ENCODE peak calls at places on chromosomes 12 and 14, in nine cellular contexts. A is heart left ventricle, X is suprapubic skin, I is esophagus muscularis mucosa, Z is Peyer's patch, Y is gastrocnemius medialis, M is NB4, D is sigmoid colon, B is A549. R is an unnamed sample.

GRCh38 chr12:12562016-12562483 is 613 bp downstream of the DUSP16 start:
- DNase-seq in A (peak; percentile 46), X (no peak), I (no peak), Z (no peak), Y (peak; percentile 4), M (peak; percentile 50), D (peak; percentile 67), B (peak; percentile 33), R (no peak)

GRCh38 chr12:85147331-85147730 is 111.2 kb downstream of the LRRIQ1 start:
- DNase-seq in A (no peak), X (no peak), I (no peak), Z (no peak), Y (no peak), M (no peak), D (no peak), B (no peak), R (no peak)

GRCh38 chr14:89616425-89617141 is 199.6 kb upstream of the FOXN3 start:
- DNase-seq in A (no peak), X (no peak), I (no peak), Z (peak; percentile 41), Y (no peak), M (no peak), D (no peak), B (no peak), R (no peak)

GRCh38 chr14:69287096-69287991 is 27.4 kb downstream of the GALNT16 start:
- DNase-seq in A (no peak), X (peak; percentile 34), I (no peak), Z (no peak), Y (no peak), M (no peak), D (no peak), B (peak; percentile 35), R (peak; percentile 62)

GRCh38 chr12:31588976-31589375 is 2.0 kb downstream of the DENND5B start:
- DNase-seq in A (no peak), X (no peak), I (no peak), Z (no peak), Y (no peak), M (no peak), D (no peak), B (no peak), R (no peak)

GRCh38 chr12:131388164-131388795 is 322.6 kb upstream of the SFSWAP start:
- DNase-seq in A (no peak), X (no peak), I (no peak), Z (no peak), Y (no peak), M (no peak), D (no peak), B (no peak), R (no peak)

GRCh38 chr14:104434214-104435076 is 145.1 kb upstream of the C14orf180 start:
- DNase-seq in A (no peak), X (peak; percentile 62), I (peak; percentile 80), Z (no peak), Y (no peak), M (no peak), D (peak; percentile 57), B (no peak), R (peak; percentile 84)

GRCh38 chr14:88611878-88612277 is 49.0 kb downstream of the ZC3H14 start:
- DNase-seq in A (no peak), X (no peak), I (no peak), Z (no peak), Y (no peak), M (no peak), D (no peak), B (no peak), R (no peak)

GRCh38 chr14:101063121-101063520 is 159.6 kb upstream of the RTL1 start:
- DNase-seq in A (no peak), X (peak; percentile 57), I (no peak), Z (no peak), Y (no peak), M (no peak), D (peak; percentile 41), B (no peak), R (no peak)

GRCh38 chr12:46811185-46811584 is 14.6 kb downstream of the SLC38A4 start:
- DNase-seq in A (no peak), X (no peak), I (no peak), Z (no peak), Y (no peak), M (no peak), D (no peak), B (no peak), R (no peak)

GRCh38 chr12:120356567-120357030 is 12.4 kb downstream of the MSI1 start:
- DNase-seq in A (peak; percentile 81), X (no peak), I (no peak), Z (peak; percentile 54), Y (peak; percentile 48), M (peak; percentile 99), D (peak; percentile 83), B (peak; percentile 90), R (peak; percentile 38)

GRCh38 chr14:103706551-103707328 is 8.5 kb downstream of the XRCC3 start:
- DNase-seq in A (no peak), X (no peak), I (no peak), Z (no peak), Y (no peak), M (no peak), D (no peak), B (no peak), R (no peak)

GRCh38 chr14:91367173-91368171 is 50.1 kb downstream of the CCDC88C start:
- DNase-seq in A (no peak), X (no peak), I (no peak), Z (peak; percentile 80), Y (no peak), M (peak; percentile 52), D (no peak), B (peak; percentile 22), R (no peak)

GRCh38 chr14:81252278-81252677 is 31.5 kb upstream of the GTF2A1 start:
- DNase-seq in A (no peak), X (no peak), I (no peak), Z (no peak), Y (no peak), M (no peak), D (no peak), B (no peak), R (no peak)

GRCh38 chr14:33297565-33297964 is 358.9 kb downstream of the NPAS3 start:
- DNase-seq in A (no peak), X (no peak), I (peak; percentile 53), Z (no peak), Y (no peak), M (no peak), D (no peak), B (no peak), R (no peak)

DNA sequence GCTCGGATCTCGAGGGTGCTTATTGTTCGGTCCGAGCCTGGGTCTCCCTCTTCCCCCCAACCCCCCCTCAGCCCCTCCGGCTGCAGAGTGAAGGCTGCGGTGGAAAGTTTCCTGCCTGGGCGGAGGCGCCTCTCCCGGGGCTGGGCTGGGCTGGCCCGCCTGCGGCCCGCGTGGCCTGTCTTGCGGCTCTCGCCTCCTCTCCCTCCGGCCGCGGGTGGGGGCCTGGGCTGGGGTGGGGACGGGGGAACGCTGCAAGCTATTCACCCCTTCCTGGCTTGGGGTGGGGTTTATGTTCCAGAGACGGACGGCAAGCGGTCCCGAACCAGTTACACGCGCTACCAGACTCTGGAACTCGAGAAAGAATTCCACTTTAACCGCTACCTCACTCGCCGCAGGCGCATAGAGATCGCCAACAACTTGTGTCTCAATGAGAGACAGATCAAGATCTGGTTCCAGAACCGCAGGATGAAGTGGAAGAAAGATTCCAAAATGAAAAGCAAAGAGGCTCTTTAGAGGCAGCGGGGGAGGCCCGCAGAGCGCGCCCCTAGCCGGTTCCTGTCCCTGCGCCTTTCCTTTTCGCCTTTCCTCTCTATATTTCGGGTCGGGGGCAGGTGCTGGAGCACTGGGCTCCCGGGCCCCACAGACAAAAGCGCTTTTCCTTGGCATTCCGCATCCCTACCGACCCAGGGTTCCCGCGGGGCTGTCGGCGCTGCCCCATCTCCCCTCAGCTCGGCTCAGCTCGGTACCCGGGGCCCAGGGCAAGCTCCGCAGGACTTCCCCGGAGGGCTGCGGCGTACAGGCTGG is 1.3 kb downstream of the HOXC5 start:
- DNase-seq in A (no peak), X (peak; percentile 79), I (no peak), Z (no peak), Y (no peak), M (peak; percentile 37), D (no peak), B (no peak), R (no peak)
- H3K4me3 ChIP-seq in A (no peak overlapping the region), X (peak overlapping the region; percentile 51), I (peak overlapping the region; percentile 65), Z (peak overlapping the region; percentile 41), Y (peak overlapping the region; percentile 71), M (no peak overlapping the region), D (peak overlapping the region; percentile 43), B (peak overlapping the region; percentile 56), R (no peak overlapping the region)

DNA sequence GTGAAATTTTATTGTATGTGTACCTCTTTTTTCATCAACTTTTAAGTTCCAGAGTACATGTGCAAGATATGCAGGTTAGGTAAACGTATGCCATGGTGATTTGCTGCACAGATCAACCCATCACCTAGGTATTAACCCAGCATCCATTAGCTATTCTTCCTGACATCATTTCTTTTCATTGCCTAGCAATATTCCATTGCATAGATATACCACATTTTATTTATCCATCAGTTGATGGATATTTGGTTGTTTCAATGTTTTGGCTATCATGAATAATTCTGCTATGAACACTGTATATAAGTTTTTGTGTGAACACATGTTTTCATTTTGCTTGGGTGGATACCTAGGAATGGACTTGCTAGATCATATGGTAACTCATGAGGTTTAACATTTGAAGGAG is 439.9 kb upstream of the SOX5 start:
- DNase-seq in A (no peak), X (no peak), I (no peak), Z (no peak), Y (no peak), M (no peak), D (no peak), B (no peak), R (no peak)
- TF ChIP-seq CTCF in A (no peak), X (no peak), I (no peak), Z (no peak), Y (no peak), M (no peak), D (no peak), B (no peak), R (no peak)

GRCh38 chr12:52044284-52044983 is 6.8 kb upstream of the NR4A1 start:
- DNase-seq in A (peak; percentile 92), X (peak; percentile 90), I (no peak), Z (no peak), Y (peak; percentile 87), M (no peak), D (peak; percentile 97), B (no peak), R (peak; percentile 95)
- TF ChIP-seq POLR2A in A (peak; percentile 9), X (no peak), I (no peak), Z (no peak), Y (peak; percentile 46), M (no peak), D (no peak), B (no peak), R (no peak)

DNA sequence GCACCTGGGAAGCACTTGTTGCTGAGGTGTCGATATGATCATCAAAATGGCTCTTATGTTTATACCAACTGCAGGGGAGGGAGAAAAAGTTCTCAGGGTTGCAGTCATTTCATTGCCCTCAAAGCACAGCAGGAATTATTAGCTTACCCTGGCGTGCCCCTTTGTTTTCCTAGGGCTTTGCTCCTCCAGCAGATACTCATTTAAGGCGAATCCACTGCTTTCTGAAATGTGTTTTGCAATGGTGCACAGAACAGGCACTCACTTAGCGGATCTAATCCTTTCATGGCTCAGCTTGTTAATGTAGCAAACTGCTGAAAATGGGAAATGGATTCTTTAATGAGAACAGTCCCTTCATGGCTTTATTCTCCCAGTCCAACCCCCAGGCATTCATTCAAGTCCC is 76.7 kb downstream of the NKX2-1 start:
- DNase-seq in A (no peak), X (no peak), I (no peak), Z (no peak), Y (no peak), M (no peak), D (no peak), B (no peak), R (no peak)
- H3K4me3 ChIP-seq in A (no peak overlapping the region), X (no peak overlapping the region), I (no peak overlapping the region), Z (no peak overlapping the region), Y (no peak overlapping the region), M (no peak overlapping the region), D (no peak overlapping the region), B (no peak overlapping the region), R (no peak overlapping the region)

GRCh38 chr14:23286020-23286903 is at the start of gene HOMEZ:
- DNase-seq in A (peak; percentile 100), X (peak; percentile 100), I (peak; percentile 100), Z (peak; percentile 98), Y (peak; percentile 100), M (peak; percentile 99), D (peak; percentile 100), B (peak; percentile 98), R (peak; percentile 99)
- TF ChIP-seq CTCF in A (no peak), X (no peak), I (peak; percentile 28), Z (peak; percentile 9), Y (peak; percentile 23), M (no peak), D (no peak), B (no peak), R (no peak)

R was measured in lower leg skin.